ENCODE peak calls at places on chromosomes 11 and 22, in seven cellular contexts. S is A673, V is kidney, Q is cardiac fibroblast, X is neuronal stem cell, O is SJSA1, R is right cardiac atrium. K is an unnamed sample.

GRCh38 chr22:37803636-37804371 is 3.9 kb upstream of the GCAT start:
- DNase-seq in R (no peak), O (no peak), S (no peak), X (no peak), Q (no peak), V (no peak), K (peak)

GRCh38 chr11:17601206-17602075 is 54.4 kb downstream of the OTOG start:
- DNase-seq in V (no peak), S (no peak), O (no peak), X (no peak), Q (no peak), R (no peak), K (peak)

GRCh38 chr11:76455331-76455730 is 10.5 kb downstream of the EMSY start:
- DNase-seq in Q (peak), X (peak), O (peak), R (no peak), S (no peak), V (no peak), K (peak)

GRCh38 chr22:19898831-19899567 is 42.6 kb upstream of the COMT start:
- DNase-seq in X (no peak), R (no peak), O (no peak), V (no peak), S (no peak), Q (no peak), K (no peak)

GRCh38 chr22:46055176-46055850 is 78.4 kb upstream of the WNT7B start:
- DNase-seq in X (no peak), O (no peak), Q (no peak), V (peak), R (peak), S (peak), K (no peak)

GRCh38 chr22:47928626-47929025 is 1166.2 kb downstream of the TBC1D22A start:
- DNase-seq in O (peak), S (no peak), V (no peak), Q (no peak), X (no peak), R (no peak), K (no peak)

GRCh38 chr11:116808262-116809175 is 14.6 kb downstream of the APOA4 start:
- DNase-seq in R (no peak), O (no peak), S (no peak), X (no peak), Q (peak), V (no peak), K (no peak)

GRCh38 chr11:97087419-97087818 is 697.6 kb downstream of the JRKL start:
- DNase-seq in S (no peak), Q (no peak), V (no peak), R (no peak), O (no peak), X (no peak), K (no peak)

DNA sequence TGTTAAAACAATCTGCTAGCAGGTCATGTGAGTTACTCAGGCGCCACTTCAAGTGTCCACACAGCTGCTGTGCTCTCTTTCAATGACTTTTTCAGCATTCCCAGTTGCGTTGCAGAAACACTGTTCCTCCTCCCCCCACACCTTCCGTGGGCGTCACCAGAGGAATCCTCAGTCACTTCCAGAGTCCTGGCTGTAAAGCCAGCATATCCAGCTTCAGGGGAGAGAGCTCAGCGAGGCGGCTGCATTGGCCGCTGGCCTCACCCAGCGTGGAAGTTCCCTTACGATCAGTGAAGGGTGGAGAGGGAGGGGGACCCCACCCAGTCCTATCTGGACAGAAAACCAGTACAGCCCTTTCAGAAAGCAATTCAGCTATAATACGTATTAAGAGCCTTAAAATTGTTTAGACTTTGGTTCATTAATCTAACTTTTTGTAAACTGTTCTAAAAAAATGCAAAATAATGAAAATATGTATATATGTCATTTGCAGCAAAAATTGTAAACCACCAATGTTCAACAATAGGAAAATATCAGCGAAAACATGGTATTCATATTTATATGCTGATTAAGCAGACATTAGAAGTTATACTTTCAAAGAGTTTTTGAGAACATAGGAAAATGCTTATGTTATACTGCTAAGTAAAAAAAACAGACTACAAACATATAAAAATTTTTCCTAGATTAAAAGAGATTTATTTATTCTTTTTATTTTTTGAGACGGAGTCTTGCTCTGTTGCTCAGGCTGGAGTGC is 2.8 kb upstream of the ANO9 start:
- DNase-seq in Q (peak), V (peak), O (no peak), X (no peak), S (no peak), R (peak), K (no peak)
- H3K4me3 ChIP-seq in Q (no peak), V (no peak), O (no peak), X (no peak), S (no peak), R (no peak), K (no peak)

GRCh38 chr11:68844376-68844775 is 2.7 kb upstream of the CPT1A start:
- DNase-seq in R (no peak), S (no peak), Q (no peak), O (no peak), V (no peak), X (no peak), K (no peak)
- H3K4me3 ChIP-seq in R (no peak), S (no peak), Q (no peak), O (no peak), V (no peak), X (no peak), K (peak)

GRCh38 chr11:34599406-34599901 is 21.4 kb upstream of the EHF start:
- DNase-seq in S (peak), R (no peak), O (peak), Q (peak), V (no peak), X (no peak), K (no peak)
- H3K4me3 ChIP-seq in S (no peak), R (no peak), O (no peak), Q (no peak), V (no peak), X (no peak), K (no peak)

DNA sequence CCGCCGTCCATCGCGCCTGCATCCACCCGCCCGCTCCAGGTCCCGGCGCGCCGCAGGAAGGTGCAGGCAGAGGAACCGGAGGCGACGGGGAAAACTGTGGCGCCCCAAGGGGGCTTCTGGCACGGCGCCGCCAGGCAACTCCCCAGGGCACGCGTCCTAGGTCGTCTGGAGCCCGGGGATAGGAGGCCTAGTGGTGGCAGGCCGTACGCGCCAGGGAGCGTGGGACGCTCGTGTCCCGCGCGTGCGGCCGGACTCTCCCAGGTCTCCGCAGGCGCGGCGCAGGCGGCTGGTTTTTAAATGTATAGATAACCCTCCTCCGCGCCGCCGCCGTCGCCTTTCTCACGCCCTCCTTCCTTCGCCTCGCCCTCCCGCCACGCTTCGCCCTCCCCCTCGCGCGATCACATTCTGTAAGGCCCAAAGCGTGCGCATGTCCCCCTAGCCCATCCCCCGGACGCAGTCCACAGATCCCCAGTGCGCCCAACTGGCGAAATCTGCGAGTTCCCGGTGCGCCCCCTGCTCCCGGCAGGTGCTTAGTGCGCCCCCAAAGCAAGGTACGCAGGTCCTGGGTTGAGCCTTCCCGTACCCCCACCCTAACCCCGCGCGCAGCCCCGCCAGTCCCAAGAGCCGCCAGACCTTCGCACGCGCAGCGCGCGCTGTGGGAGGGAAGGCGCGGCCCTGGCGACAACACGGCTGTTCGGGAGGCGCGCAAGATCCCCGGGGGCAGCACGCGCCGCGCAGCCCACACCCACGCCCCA is at the start of gene ASCL2:
- DNase-seq in O (peak), V (no peak), R (no peak), Q (no peak), S (no peak), X (no peak), K (peak)
- H3K4me3 ChIP-seq in O (no peak), V (no peak), R (peak), Q (no peak), S (no peak), X (peak), K (peak)

K was measured in H7.